ENCODE peak calls at places on chromosomes 16 and 17, in five cellular contexts. One of them, this sample, is unnamed.

GRCh38 chr17:28706471-28707338 is 5.0 kb downstream of the PROCA1 start:
- DNase-seq in stomach: no peak
- DNase-seq in heart left ventricle: no peak
- DNase-seq in mammary epithelial cell: no peak
- DNase-seq in activated T-helper 9 cell treated with anti-CD3 and anti-CD28 coated beads, Interleukin-2, amount 50 U/mL, for 16 hours: no peak
- DNase-seq in this sample: no peak

GRCh38 chr17:57482657-57483056 is 226.3 kb downstream of the MSI2 start:
- DNase-seq in stomach: no peak
- DNase-seq in heart left ventricle: no peak
- DNase-seq in mammary epithelial cell: no peak
- DNase-seq in activated T-helper 9 cell treated with anti-CD3 and anti-CD28 coated beads, Interleukin-2, amount 50 U/mL, for 16 hours: no peak
- DNase-seq in this sample: no peak

GRCh38 chr16:75909746-75910145 is 183.5 kb upstream of the CPHXL start:
- DNase-seq in stomach: no peak
- DNase-seq in heart left ventricle: no peak
- DNase-seq in mammary epithelial cell: peak; percentile 80
- DNase-seq in activated T-helper 9 cell treated with anti-CD3 and anti-CD28 coated beads, Interleukin-2, amount 50 U/mL, for 16 hours: no peak
- DNase-seq in this sample: no peak

GRCh38 chr16:35102780-35103403 is 1643.5 kb downstream of the TP53TG3F start:
- DNase-seq in stomach: no peak
- DNase-seq in heart left ventricle: no peak
- DNase-seq in mammary epithelial cell: no peak
- DNase-seq in activated T-helper 9 cell treated with anti-CD3 and anti-CD28 coated beads, Interleukin-2, amount 50 U/mL, for 16 hours: no peak
- DNase-seq in this sample: no peak

GRCh38 chr17:1693339-1693738 is 8.7 kb upstream of the PRPF8 start:
- DNase-seq in stomach: no peak
- DNase-seq in heart left ventricle: no peak
- DNase-seq in mammary epithelial cell: peak; percentile 13
- DNase-seq in activated T-helper 9 cell treated with anti-CD3 and anti-CD28 coated beads, Interleukin-2, amount 50 U/mL, for 16 hours: no peak
- DNase-seq in this sample: no peak

GRCh38 chr17:63096426-63096825 is 130.4 kb downstream of the TANC2 start:
- DNase-seq in stomach: no peak
- DNase-seq in heart left ventricle: no peak
- DNase-seq in mammary epithelial cell: no peak
- DNase-seq in activated T-helper 9 cell treated with anti-CD3 and anti-CD28 coated beads, Interleukin-2, amount 50 U/mL, for 16 hours: no peak
- DNase-seq in this sample: no peak

GRCh38 chr17:81427446-81428120 is 32.3 kb downstream of the BAHCC1 start:
- DNase-seq in stomach: peak; percentile 95
- DNase-seq in heart left ventricle: no peak
- DNase-seq in mammary epithelial cell: no peak
- DNase-seq in activated T-helper 9 cell treated with anti-CD3 and anti-CD28 coated beads, Interleukin-2, amount 50 U/mL, for 16 hours: no peak
- DNase-seq in this sample: no peak

GRCh38 chr17:32103476-32104113 is 38.7 kb upstream of the RHOT1 start:
- DNase-seq in stomach: peak; percentile 43
- DNase-seq in heart left ventricle: no peak
- DNase-seq in mammary epithelial cell: no peak
- DNase-seq in activated T-helper 9 cell treated with anti-CD3 and anti-CD28 coated beads, Interleukin-2, amount 50 U/mL, for 16 hours: no peak
- DNase-seq in this sample: no peak

GRCh38 chr16:102060-102855 is 24.2 kb downstream of the MPG start:
- DNase-seq in stomach: no peak
- DNase-seq in heart left ventricle: peak; percentile 78
- DNase-seq in mammary epithelial cell: peak; percentile 83
- DNase-seq in activated T-helper 9 cell treated with anti-CD3 and anti-CD28 coated beads, Interleukin-2, amount 50 U/mL, for 16 hours: no peak
- DNase-seq in this sample: no peak

GRCh38 chr17:78883533-78884131 is 19.4 kb downstream of the CEP295NL start:
- DNase-seq in stomach: peak; percentile 56
- DNase-seq in heart left ventricle: peak; percentile 85
- DNase-seq in mammary epithelial cell: peak; percentile 80
- DNase-seq in activated T-helper 9 cell treated with anti-CD3 and anti-CD28 coated beads, Interleukin-2, amount 50 U/mL, for 16 hours: no peak
- DNase-seq in this sample: no peak

GRCh38 chr17:56886288-56886721 is 27.5 kb downstream of the TRIM25 start:
- DNase-seq in stomach: peak; percentile 47
- DNase-seq in heart left ventricle: no peak
- DNase-seq in mammary epithelial cell: no peak
- DNase-seq in activated T-helper 9 cell treated with anti-CD3 and anti-CD28 coated beads, Interleukin-2, amount 50 U/mL, for 16 hours: no peak
- DNase-seq in this sample: no peak

GRCh38 chr16:63289834-63290460 is 1253.7 kb upstream of the CDH8 start:
- DNase-seq in stomach: peak; percentile 46
- DNase-seq in heart left ventricle: peak; percentile 8
- DNase-seq in mammary epithelial cell: no peak
- DNase-seq in activated T-helper 9 cell treated with anti-CD3 and anti-CD28 coated beads, Interleukin-2, amount 50 U/mL, for 16 hours: no peak
- DNase-seq in this sample: no peak

GRCh38 chr17:74150428-74151025 is 53.0 kb upstream of the RPL38 start:
- DNase-seq in stomach: no peak
- DNase-seq in heart left ventricle: no peak
- DNase-seq in mammary epithelial cell: no peak
- DNase-seq in activated T-helper 9 cell treated with anti-CD3 and anti-CD28 coated beads, Interleukin-2, amount 50 U/mL, for 16 hours: no peak
- DNase-seq in this sample: no peak

GRCh38 chr17:59330314-59330942 is 1.0 kb upstream of the YPEL2 start:
- DNase-seq in stomach: peak; percentile 77
- DNase-seq in heart left ventricle: peak; percentile 79
- DNase-seq in mammary epithelial cell: no peak
- DNase-seq in activated T-helper 9 cell treated with anti-CD3 and anti-CD28 coated beads, Interleukin-2, amount 50 U/mL, for 16 hours: no peak
- DNase-seq in this sample: no peak

GRCh38 chr16:88066680-88067529 is 115.7 kb downstream of the BANP start:
- DNase-seq in stomach: no peak
- DNase-seq in heart left ventricle: no peak
- DNase-seq in mammary epithelial cell: no peak
- DNase-seq in activated T-helper 9 cell treated with anti-CD3 and anti-CD28 coated beads, Interleukin-2, amount 50 U/mL, for 16 hours: no peak
- DNase-seq in this sample: no peak

GRCh38 chr17:13879961-13880466 is 189.3 kb upstream of the COX10 start:
- DNase-seq in stomach: no peak
- DNase-seq in heart left ventricle: no peak
- DNase-seq in mammary epithelial cell: no peak
- DNase-seq in activated T-helper 9 cell treated with anti-CD3 and anti-CD28 coated beads, Interleukin-2, amount 50 U/mL, for 16 hours: no peak
- DNase-seq in this sample: no peak

GRCh38 chr17:76243826-76244679 is 3.8 kb upstream of the RNF157 start:
- DNase-seq in stomach: no peak
- DNase-seq in heart left ventricle: no peak
- DNase-seq in mammary epithelial cell: no peak
- DNase-seq in activated T-helper 9 cell treated with anti-CD3 and anti-CD28 coated beads, Interleukin-2, amount 50 U/mL, for 16 hours: no peak
- DNase-seq in this sample: no peak

GRCh38 chr17:81961087-81961514 is at the start of gene NOTUM:
- DNase-seq in stomach: no peak
- DNase-seq in heart left ventricle: no peak
- DNase-seq in mammary epithelial cell: no peak
- DNase-seq in activated T-helper 9 cell treated with anti-CD3 and anti-CD28 coated beads, Interleukin-2, amount 50 U/mL, for 16 hours: no peak
- DNase-seq in this sample: no peak

GRCh38 chr16:649646-650045 is 481 bp downstream of the WDR90 start:
- DNase-seq in stomach: no peak
- DNase-seq in heart left ventricle: no peak
- DNase-seq in mammary epithelial cell: no peak
- DNase-seq in activated T-helper 9 cell treated with anti-CD3 and anti-CD28 coated beads, Interleukin-2, amount 50 U/mL, for 16 hours: no peak
- DNase-seq in this sample: no peak

GRCh38 chr16:87192418-87193073 is 124.6 kb downstream of the C16orf95 start:
- DNase-seq in stomach: no peak
- DNase-seq in heart left ventricle: no peak
- DNase-seq in mammary epithelial cell: no peak
- DNase-seq in activated T-helper 9 cell treated with anti-CD3 and anti-CD28 coated beads, Interleukin-2, amount 50 U/mL, for 16 hours: no peak
- DNase-seq in this sample: no peak

GRCh38 chr16:65546353-65546791 is 424.5 kb upstream of the CDH11 start:
- DNase-seq in stomach: no peak
- DNase-seq in heart left ventricle: no peak
- DNase-seq in mammary epithelial cell: no peak
- DNase-seq in activated T-helper 9 cell treated with anti-CD3 and anti-CD28 coated beads, Interleukin-2, amount 50 U/mL, for 16 hours: no peak
- DNase-seq in this sample: no peak

GRCh38 chr17:4342535-4342934 is 23.9 kb downstream of the UBE2G1 start:
- DNase-seq in stomach: no peak
- DNase-seq in heart left ventricle: no peak
- DNase-seq in mammary epithelial cell: no peak
- DNase-seq in activated T-helper 9 cell treated with anti-CD3 and anti-CD28 coated beads, Interleukin-2, amount 50 U/mL, for 16 hours: no peak
- DNase-seq in this sample: no peak

GRCh38 chr16:80591071-80591935 is 50.5 kb downstream of the DYNLRB2 start:
- DNase-seq in stomach: no peak
- DNase-seq in heart left ventricle: no peak
- DNase-seq in mammary epithelial cell: no peak
- DNase-seq in activated T-helper 9 cell treated with anti-CD3 and anti-CD28 coated beads, Interleukin-2, amount 50 U/mL, for 16 hours: no peak
- DNase-seq in this sample: no peak

GRCh38 chr17:4072487-4073157 is 70.2 kb downstream of the ZZEF1 start:
- DNase-seq in stomach: no peak
- DNase-seq in heart left ventricle: no peak
- DNase-seq in mammary epithelial cell: no peak
- DNase-seq in activated T-helper 9 cell treated with anti-CD3 and anti-CD28 coated beads, Interleukin-2, amount 50 U/mL, for 16 hours: no peak
- DNase-seq in this sample: no peak

GRCh38 chr16:15739449-15739848 is 89.4 kb downstream of the NDE1 start:
- DNase-seq in stomach: no peak
- DNase-seq in heart left ventricle: no peak
- DNase-seq in mammary epithelial cell: no peak
- DNase-seq in activated T-helper 9 cell treated with anti-CD3 and anti-CD28 coated beads, Interleukin-2, amount 50 U/mL, for 16 hours: no peak
- DNase-seq in this sample: no peak

GRCh38 chr16:3879887-3880564 is 487 bp downstream of the CREBBP start:
- DNase-seq in stomach: peak; percentile 79
- DNase-seq in heart left ventricle: peak; percentile 84
- DNase-seq in mammary epithelial cell: peak; percentile 29
- DNase-seq in activated T-helper 9 cell treated with anti-CD3 and anti-CD28 coated beads, Interleukin-2, amount 50 U/mL, for 16 hours: peak; percentile 66
- DNase-seq in this sample: peak; percentile 66

GRCh38 chr17:39576187-39576586 is 31.5 kb downstream of the NEUROD2 start:
- DNase-seq in stomach: no peak
- DNase-seq in heart left ventricle: no peak
- DNase-seq in mammary epithelial cell: no peak
- DNase-seq in activated T-helper 9 cell treated with anti-CD3 and anti-CD28 coated beads, Interleukin-2, amount 50 U/mL, for 16 hours: no peak
- DNase-seq in this sample: no peak

GRCh38 chr17:76537288-76537577 is 276 bp downstream of the CYGB start:
- DNase-seq in stomach: peak; percentile 52
- DNase-seq in heart left ventricle: no peak
- DNase-seq in mammary epithelial cell: no peak
- DNase-seq in activated T-helper 9 cell treated with anti-CD3 and anti-CD28 coated beads, Interleukin-2, amount 50 U/mL, for 16 hours: no peak
- DNase-seq in this sample: no peak

GRCh38 chr16:80273635-80274538 is 266.9 kb upstream of the DYNLRB2 start:
- DNase-seq in stomach: no peak
- DNase-seq in heart left ventricle: no peak
- DNase-seq in mammary epithelial cell: peak; percentile 79
- DNase-seq in activated T-helper 9 cell treated with anti-CD3 and anti-CD28 coated beads, Interleukin-2, amount 50 U/mL, for 16 hours: no peak
- DNase-seq in this sample: no peak

GRCh38 chr16:20971420-20971819 is 70.8 kb downstream of the LYRM1 start:
- DNase-seq in stomach: no peak
- DNase-seq in heart left ventricle: no peak
- DNase-seq in mammary epithelial cell: peak; percentile 82
- DNase-seq in activated T-helper 9 cell treated with anti-CD3 and anti-CD28 coated beads, Interleukin-2, amount 50 U/mL, for 16 hours: no peak
- DNase-seq in this sample: no peak

This sample was measured in T-helper 17 cell.